ENCODE peak calls at places on chromosomes 13 and 19, in eight cellular contexts. E, J, B, I, C, H, S and F are unnamed samples.

GRCh38 chr19:46863818-46864629 is 3.2 kb downstream of the ARHGAP35 start:
- DNase-seq in J (no peak), S (peak), C (no peak), H (no peak), E (peak), B (peak), I (no peak), F (no peak)

GRCh38 chr19:18635831-18636182 is 1.0 kb upstream of the KLHL26 start:
- DNase-seq in I (no peak), E (no peak), J (no peak), B (no peak), H (no peak), C (no peak), S (no peak), F (no peak)

GRCh38 chr19:55099557-55100506 is 17.6 kb downstream of the PPP1R12C start:
- DNase-seq in I (no peak), S (no peak), E (no peak), H (no peak), J (no peak), B (peak), C (no peak), F (no peak)

GRCh38 chr19:8585894-8586750 is 8.9 kb upstream of the MYO1F start:
- DNase-seq in H (no peak), E (peak), C (no peak), J (peak), S (no peak), B (peak), I (no peak), F (no peak)

GRCh38 chr13:110012102-110012739 is 225.8 kb upstream of the IRS2 start:
- DNase-seq in J (no peak), E (peak), S (peak), B (no peak), I (no peak), H (no peak), C (no peak), F (no peak)

GRCh38 chr13:50668044-50668443 is 175.4 kb downstream of the DLEU7 start:
- DNase-seq in B (no peak), J (no peak), S (no peak), I (no peak), E (no peak), C (no peak), H (no peak), F (no peak)

GRCh38 chr13:96816874-96817273 is 177.4 kb downstream of the OXGR1 start:
- DNase-seq in J (no peak), C (no peak), B (peak), S (no peak), H (no peak), I (no peak), E (no peak), F (no peak)

GRCh38 chr13:75643182-75643581 is 7.1 kb downstream of the LMO7 start:
- DNase-seq in E (no peak), C (no peak), S (no peak), H (no peak), B (no peak), J (no peak), I (no peak), F (no peak)

GRCh38 chr13:43838909-43839308 is 40.6 kb downstream of the CCDC122 start:
- DNase-seq in H (no peak), I (no peak), S (no peak), C (no peak), J (no peak), E (peak), B (no peak), F (no peak)

GRCh38 chr19:6736169-6736916 is 1.0 kb downstream of the GPR108 start:
- DNase-seq in J (peak), E (peak), H (peak), C (peak), S (peak), I (peak), B (peak), F (peak)

GRCh38 chr19:16969127-16969526 is 57.5 kb downstream of the CPAMD8 start:
- DNase-seq in B (no peak), H (no peak), I (no peak), J (no peak), C (no peak), E (peak), S (no peak), F (no peak)

GRCh38 chr19:29277107-29277506 is 64.2 kb upstream of the UQCRFS1 start:
- DNase-seq in S (no peak), J (peak), B (peak), I (peak), H (peak), E (peak), C (no peak), F (peak)

GRCh38 chr13:36029171-36029570 is 102.0 kb downstream of the DCLK1 start:
- DNase-seq in I (no peak), B (no peak), S (no peak), C (no peak), E (no peak), H (no peak), J (no peak), F (no peak)

GRCh38 chr13:35648109-35648508 is 171.6 kb upstream of the MAB21L1 start:
- DNase-seq in S (no peak), J (no peak), H (no peak), B (no peak), E (peak), I (no peak), C (no peak), F (no peak)

GRCh38 chr13:38763446-38764381 is 76.8 kb downstream of the FREM2 start:
- DNase-seq in H (no peak), B (peak), E (peak), S (peak), J (no peak), C (no peak), I (no peak), F (no peak)

GRCh38 chr19:36151144-36152051 is 849 bp downstream of the COX7A1 start:
- DNase-seq in C (no peak), H (no peak), J (no peak), I (no peak), B (peak), E (no peak), S (no peak), F (no peak)

GRCh38 chr19:44924243-44924725 is 9.9 kb downstream of the APOC1 start:
- DNase-seq in J (no peak), E (no peak), C (no peak), I (no peak), H (no peak), B (peak), S (no peak), F (no peak)

GRCh38 chr13:100544866-100545683 is 43.5 kb downstream of the GGACT start:
- DNase-seq in E (no peak), H (no peak), S (peak), B (no peak), J (no peak), C (no peak), I (no peak), F (no peak)

GRCh38 chr13:112605531-112605990 is 17.6 kb upstream of the TUBGCP3 start:
- DNase-seq in I (no peak), C (no peak), S (no peak), B (no peak), H (no peak), E (peak), J (no peak), F (no peak)

GRCh38 chr13:51105046-51105445 is 6.0 kb downstream of the C13orf42 start:
- DNase-seq in C (no peak), B (no peak), E (no peak), S (no peak), I (no peak), J (no peak), H (no peak), F (no peak)

GRCh38 chr19:7522923-7523667 is 671 bp downstream of the MCOLN1 start:
- DNase-seq in C (no peak), S (peak), I (peak), H (no peak), E (peak), J (no peak), B (peak), F (no peak)

GRCh38 chr19:6241680-6242079 is 38.1 kb downstream of the MLLT1 start:
- DNase-seq in B (peak), J (no peak), H (no peak), I (no peak), C (no peak), S (no peak), E (no peak), F (no peak)

GRCh38 chr19:37505958-37506386 is 767 bp upstream of the ZNF793 start:
- DNase-seq in E (no peak), S (no peak), H (no peak), C (no peak), J (peak), I (no peak), B (no peak), F (no peak)

GRCh38 chr13:42836930-42837329 is 55.5 kb downstream of the FAM216B start:
- DNase-seq in J (no peak), C (no peak), B (no peak), I (no peak), H (no peak), E (peak), S (peak), F (no peak)

GRCh38 chr13:98022210-98022609 is 68.7 kb downstream of the IPO5 start:
- DNase-seq in S (peak), C (no peak), H (no peak), J (no peak), B (no peak), I (no peak), E (peak), F (no peak)

GRCh38 chr13:45142440-45143345 is 22.4 kb downstream of the GTF2F2 start:
- DNase-seq in H (no peak), J (no peak), E (peak), I (no peak), S (peak), C (no peak), B (no peak), F (no peak)

GRCh38 chr19:29329460-29330134 is 116.6 kb upstream of the UQCRFS1 start:
- DNase-seq in I (peak), H (no peak), S (no peak), B (peak), J (peak), C (no peak), E (peak), F (no peak)

GRCh38 chr13:29758591-29759114 is 91.8 kb downstream of the UBL3 start:
- DNase-seq in E (peak), J (peak), I (no peak), B (no peak), C (peak), H (peak), S (no peak), F (peak)

GRCh38 chr19:44530777-44531176 is 1.3 kb upstream of the CEACAM20 start:
- DNase-seq in E (peak), B (no peak), C (no peak), H (no peak), I (no peak), S (no peak), J (no peak), F (no peak)

GRCh38 chr13:36619535-36619934 is 54.3 kb upstream of the SERTM1 start:
- DNase-seq in B (no peak), E (no peak), S (no peak), J (no peak), I (no peak), H (no peak), C (no peak), F (no peak)

GRCh38 chr19:41994521-41994971 is 516 bp upstream of the ATP1A3 start:
- DNase-seq in I (no peak), E (no peak), S (no peak), C (no peak), B (peak), J (no peak), H (peak), F (no peak)

GRCh38 chr19:18223860-18224524 is 2.2 kb downstream of the PDE4C start:
- DNase-seq in J (no peak), S (no peak), H (no peak), I (no peak), B (peak), C (no peak), E (peak), F (peak)